ENCODE peak calls at places on chromosome 18, in four cellular contexts. P is KG1; D is stimulated activated CD4-positive, alpha-beta T cell treated with anti-CD3 and anti-CD28 coated beads, Interleukin-2, amount 100 ng/mL, for 48 hours; Z is nephron progenitor cell. A is an unnamed sample.

GRCh38 chr18:8951491-8951890 is 151.0 kb upstream of the NDUFV2 start:
- DNase-seq in P (no peak), D (no peak), Z (no peak), A (peak; percentile 94)

GRCh38 chr18:45526120-45526841 is 89.0 kb upstream of the SLC14A2 start:
- DNase-seq in D (no peak), P (no peak), Z (no peak), A (no peak)

GRCh38 chr18:75868031-75868430 is 440.5 kb upstream of the SMIM21 start:
- DNase-seq in P (no peak), D (no peak), Z (no peak), A (no peak)

GRCh38 chr18:13522861-13523660 is 203.3 kb downstream of the FAM210A start:
- DNase-seq in Z (no peak), D (no peak), P (no peak), A (no peak)

GRCh38 chr18:77102246-77103040 is 30.1 kb downstream of the MBP start:
- DNase-seq in Z (no peak), D (no peak), P (no peak), A (peak; percentile 72)

GRCh38 chr18:36441872-36442271 is 144.4 kb downstream of the FHOD3 start:
- DNase-seq in P (no peak), D (no peak), Z (no peak), A (no peak)

GRCh38 chr18:79540914-79541301 is 138.7 kb upstream of the CTDP1 start:
- DNase-seq in Z (no peak), D (no peak), P (no peak), A (no peak)

GRCh38 chr18:74013955-74014354 is 133.7 kb downstream of the FBXO15 start:
- DNase-seq in D (no peak), P (no peak), Z (no peak), A (no peak)

GRCh38 chr18:6660334-6660733 is 69.2 kb upstream of the ARHGAP28 start:
- DNase-seq in P (no peak), D (no peak), Z (peak; percentile 24), A (no peak)

GRCh38 chr18:67483237-67483636 is 33.3 kb downstream of the DSEL start:
- DNase-seq in D (no peak), P (no peak), Z (no peak), A (no peak)

GRCh38 chr18:46324087-46324486 is 219.9 kb downstream of the HAUS1 start:
- DNase-seq in D (no peak), Z (no peak), P (no peak), A (no peak)

GRCh38 chr18:76838182-76838581 is 15.8 kb downstream of the ZNF236 start:
- DNase-seq in D (no peak), Z (no peak), P (no peak), A (no peak)

GRCh38 chr18:41113885-41114482 is 841.0 kb upstream of the PIK3C3 start:
- DNase-seq in D (no peak), Z (no peak), P (no peak), A (no peak)

GRCh38 chr18:34848695-34849094 is 138.6 kb downstream of the DTNA start:
- DNase-seq in P (no peak), Z (no peak), D (no peak), A (no peak)

GRCh38 chr18:39990540-39990939 is 1964.5 kb upstream of the PIK3C3 start:
- DNase-seq in D (no peak), Z (no peak), P (no peak), A (no peak)

GRCh38 chr18:67644226-67644625 is 127.7 kb upstream of the DSEL start:
- DNase-seq in P (no peak), D (no peak), Z (no peak), A (no peak)

GRCh38 chr18:4106407-4107033 is 348.6 kb downstream of the DLGAP1 start:
- DNase-seq in P (peak; percentile 38), D (peak; percentile 65), Z (peak; percentile 80), A (peak; percentile 55)

GRCh38 chr18:22021701-22022100 is 147.7 kb upstream of the GATA6 start:
- DNase-seq in P (no peak), Z (no peak), D (no peak), A (no peak)

GRCh38 chr18:57428221-57429150 is 6.7 kb upstream of the ONECUT2 start:
- DNase-seq in P (no peak), Z (peak; percentile 45), D (no peak), A (no peak)

GRCh38 chr18:46097853-46098615 is at the start of gene ATP5F1A:
- DNase-seq in Z (peak; percentile 81), D (peak; percentile 70), P (peak; percentile 90), A (peak; percentile 72)

GRCh38 chr18:10681581-10682367 is 155.9 kb downstream of the NAPG start:
- DNase-seq in P (no peak), D (no peak), Z (no peak), A (no peak)

GRCh38 chr18:63316612-63317555 is 2.7 kb downstream of the BCL2 start:
- DNase-seq in P (no peak), Z (no peak), D (no peak), A (no peak)

GRCh38 chr18:35478520-35479435 is 19.0 kb downstream of the INO80C start:
- DNase-seq in Z (no peak), D (peak; percentile 20), P (no peak), A (no peak)

GRCh38 chr18:48662021-48662661 is 123.3 kb downstream of the CTIF start:
- DNase-seq in D (no peak), P (no peak), Z (no peak), A (no peak)